ENCODE peak calls at places on chromosome 13, in seven cellular contexts. L, A, H, O, R, V and Z are unnamed samples.

GRCh38 chr13:46521921-46522691 is 30.9 kb upstream of the LRCH1 start:
- DNase-seq in V (no peak), A (no peak), L (no peak), H (no peak), R (peak; percentile 71), O (no peak), Z (no peak)

GRCh38 chr13:77118134-77118533 is 91.2 kb upstream of the FBXL3 start:
- DNase-seq in H (no peak), R (no peak), L (no peak), O (no peak), A (no peak), V (no peak), Z (no peak)

GRCh38 chr13:69793803-69794453 is 313.7 kb upstream of the ATXN8OS start:
- DNase-seq in L (no peak), A (no peak), H (no peak), R (no peak), V (no peak), O (no peak), Z (no peak)

GRCh38 chr13:45838171-45838745 is 13.3 kb downstream of the SIAH3 start:
- DNase-seq in O (no peak), H (peak; percentile 38), R (no peak), L (no peak), V (no peak), A (no peak), Z (no peak)

GRCh38 chr13:26721251-26721939 is 39.2 kb downstream of the GPR12 start:
- DNase-seq in L (no peak), H (no peak), V (no peak), O (no peak), R (peak; percentile 45), A (no peak), Z (no peak)

GRCh38 chr13:27281420-27281819 is 10.8 kb downstream of the RASL11A start:
- DNase-seq in L (no peak), O (no peak), H (no peak), V (no peak), A (no peak), R (no peak), Z (no peak)

GRCh38 chr13:40330950-40331349 is 335.5 kb downstream of the FOXO1 start:
- DNase-seq in A (peak; percentile 16), V (no peak), R (no peak), H (no peak), O (no peak), L (no peak), Z (no peak)

GRCh38 chr13:75417647-75418046 is 64.3 kb downstream of the TBC1D4 start:
- DNase-seq in L (no peak), R (peak; percentile 16), H (no peak), O (no peak), A (no peak), V (no peak), Z (no peak)

GRCh38 chr13:66634384-66634783 is 595.8 kb downstream of the PCDH9 start:
- DNase-seq in O (no peak), L (no peak), V (no peak), R (no peak), A (no peak), H (no peak), Z (no peak)

GRCh38 chr13:106534844-106535551 is 464 bp downstream of the EFNB2 start:
- DNase-seq in V (no peak), R (peak; percentile 19), O (no peak), L (peak; percentile 80), A (no peak), H (no peak), Z (peak; percentile 83)